ENCODE peak calls at places on chromosomes 1 and 21, in four cellular contexts. B is mesendoderm, O is H1, E is H9. Q is an unnamed sample.

GRCh38 chr1:39395357-39395831 is 96.0 kb upstream of the BMP8A start:
- DNase-seq in B (peak), E (no peak), O (no peak), Q (peak)

GRCh38 chr1:12515234-12515633 is 102.8 kb downstream of the DHRS3 start:
- DNase-seq in O (no peak), B (no peak), E (no peak), Q (no peak)

GRCh38 chr1:197356723-197357533 is 88.9 kb downstream of the CRB1 start:
- DNase-seq in E (peak), B (peak), O (no peak), Q (peak)

GRCh38 chr21:14383596-14384210 is 757 bp upstream of the HSPA13 start:
- DNase-seq in O (peak), B (no peak), E (no peak), Q (peak)

GRCh38 chr21:35428489-35428888 is 379.4 kb upstream of the RUNX1 start:
- DNase-seq in O (no peak), B (peak), E (no peak), Q (no peak)

GRCh38 chr1:55868026-55868425 is 652.9 kb upstream of the USP24 start:
- DNase-seq in B (no peak), O (no peak), E (no peak), Q (peak)

GRCh38 chr1:218266356-218266755 is 18.7 kb upstream of the RRP15 start:
- DNase-seq in B (no peak), O (no peak), E (no peak), Q (peak)

GRCh38 chr1:67771152-67771551 is 62.1 kb downstream of the GNG12 start:
- DNase-seq in O (no peak), E (no peak), B (peak), Q (peak)

GRCh38 chr1:198936371-198937083 is 297.7 kb downstream of the PTPRC start:
- DNase-seq in E (no peak), O (no peak), B (no peak), Q (peak)

GRCh38 chr1:86296305-86297205 is 99.6 kb downstream of the ODF2L start:
- DNase-seq in E (no peak), B (no peak), O (no peak), Q (no peak)

GRCh38 chr1:83583351-83584014 is 415.4 kb downstream of the TTLL7 start:
- DNase-seq in E (peak), B (peak), O (no peak), Q (no peak)

GRCh38 chr1:156496211-156496761 is 4.3 kb downstream of the MEF2D start:
- DNase-seq in E (no peak), O (no peak), B (no peak), Q (peak)

GRCh38 chr21:46205766-46206162 is 21.5 kb upstream of the SPATC1L start:
- DNase-seq in B (no peak), E (no peak), O (no peak), Q (no peak)

GRCh38 chr21:46207006-46207919 is 21.3 kb downstream of the LSS start:
- DNase-seq in B (no peak), O (no peak), E (no peak), Q (no peak)

GRCh38 chr21:46207920-46208571 is 20.5 kb downstream of the LSS start:
- DNase-seq in O (no peak), B (no peak), E (no peak), Q (no peak)

GRCh38 chr21:46205121-46205520 is 20.9 kb upstream of the SPATC1L start:
- DNase-seq in B (no peak), O (no peak), E (no peak), Q (no peak)

DNA sequence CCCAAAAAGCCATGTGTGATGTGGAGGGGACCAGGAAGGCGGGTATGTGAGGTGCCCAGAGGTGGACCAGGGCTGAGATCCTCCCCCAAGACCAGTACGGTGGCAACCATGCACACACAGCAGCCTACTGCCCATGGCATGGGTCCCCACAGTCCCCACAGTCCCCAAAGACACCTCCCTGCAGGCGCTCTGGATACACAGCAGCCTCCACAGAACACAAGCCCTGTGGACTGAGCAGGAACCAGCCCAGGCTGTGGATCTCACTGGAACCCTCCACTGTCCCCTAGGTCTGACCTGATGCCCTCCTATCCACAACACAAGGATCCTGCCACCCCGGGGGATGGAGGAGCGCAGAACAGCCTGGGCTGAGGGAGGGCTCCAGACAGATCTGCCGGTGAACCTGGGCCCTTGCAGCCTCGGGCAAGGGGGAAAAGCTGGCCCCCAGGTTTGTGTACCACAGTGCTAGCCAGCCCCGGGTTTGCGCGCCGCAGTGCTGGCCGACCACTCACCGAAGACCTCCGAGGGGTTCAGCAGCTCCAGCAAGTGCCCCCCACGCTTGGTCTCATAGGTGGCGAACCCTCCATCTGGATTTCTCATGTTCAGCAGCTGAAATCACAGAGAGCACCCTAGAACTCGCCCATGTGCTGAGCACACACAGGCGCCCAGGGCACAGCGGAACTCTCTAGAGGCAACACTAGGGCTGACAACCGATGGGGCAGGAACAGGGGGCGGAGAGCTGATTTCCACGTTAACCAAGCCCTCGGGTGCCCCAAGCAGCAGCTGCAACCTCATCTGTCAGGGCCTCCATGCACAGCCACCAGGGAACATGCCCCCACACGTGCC is 22.1 kb upstream of the SPATC1L start:
- DNase-seq in O (no peak), E (no peak), B (no peak), Q (no peak)
- H4K5ac ChIP-seq in O (no peak), E (no peak), B (no peak), Q (no peak)

GRCh38 chr1:94110946-94111740 is 9.8 kb downstream of the ABCA4 start:
- DNase-seq in E (no peak), O (no peak), B (no peak), Q (no peak)
- H2BK15ac ChIP-seq in E (no peak), O (peak), B (no peak), Q (no peak)

GRCh38 chr1:181079382-181079781 is 9.1 kb upstream of the IER5 start:
- DNase-seq in B (no peak), E (no peak), O (no peak), Q (peak)

GRCh38 chr1:181081399-181081798 is 7.1 kb upstream of the IER5 start:
- DNase-seq in O (no peak), E (no peak), B (no peak), Q (no peak)

GRCh38 chr1:181079920-181080319 is 8.6 kb upstream of the IER5 start:
- DNase-seq in E (no peak), B (no peak), O (no peak), Q (no peak)

GRCh38 chr1:181077576-181078242 is 10.8 kb upstream of the IER5 start:
- DNase-seq in O (no peak), B (peak), E (no peak), Q (peak)

DNA sequence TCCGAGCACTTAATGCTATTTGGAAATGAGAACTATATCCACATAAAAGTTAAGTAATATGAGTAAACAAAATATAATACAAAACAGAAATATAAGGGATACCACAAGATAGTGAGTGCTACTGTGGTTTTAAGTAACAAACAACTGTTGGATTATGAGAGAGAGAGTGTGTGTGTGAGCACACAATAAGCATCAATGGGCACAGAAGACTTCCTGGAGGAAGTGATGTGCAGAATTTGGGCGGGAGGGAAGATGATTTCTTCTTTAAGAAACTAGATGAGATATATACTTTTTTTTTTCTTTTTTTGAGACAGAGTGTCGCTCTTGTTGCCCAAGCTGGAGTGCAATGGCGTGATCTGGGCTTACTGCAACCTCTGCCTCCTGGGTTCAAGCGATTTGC is 8.0 kb upstream of the IER5 start:
- DNase-seq in E (no peak), O (no peak), B (no peak), Q (no peak)
- H4K5ac ChIP-seq in E (no peak), O (no peak), B (no peak), Q (no peak)

GRCh38 chr1:225470210-225470609 is 42.4 kb upstream of the LBR start:
- DNase-seq in E (peak), O (no peak), B (no peak), Q (no peak)

GRCh38 chr1:225467193-225468020 is 39.6 kb upstream of the LBR start:
- DNase-seq in O (no peak), B (no peak), E (no peak), Q (no peak)

GRCh38 chr1:225470691-225471452 is 43.0 kb upstream of the LBR start:
- DNase-seq in E (peak), O (no peak), B (no peak), Q (no peak)

GRCh38 chr1:225468270-225469020 is 40.6 kb upstream of the LBR start:
- DNase-seq in O (no peak), E (peak), B (no peak), Q (no peak)

GRCh38 chr1:225469051-225469450 is 41.2 kb upstream of the LBR start:
- DNase-seq in O (no peak), B (no peak), E (peak), Q (no peak)
- H2BK15ac ChIP-seq in O (no peak), B (no peak), E (no peak), Q (no peak)

Q was measured in IMR-90.